ENCODE peak calls at places on chromosomes 12 and 14, in eight cellular contexts. One of them, this sample, is unnamed.
A peak's percentile ranks its signal among the peaks of the same experiment; 100 is the strongest.

GRCh38 chr12:120767071-120768024 is 41.7 kb downstream of the ACADS start:
- DNase-seq in IMR-90: no peak
- DNase-seq in AG04450: no peak
- DNase-seq in GM10248: peak; percentile 3
- DNase-seq in GM13977: peak; percentile 23
- DNase-seq in retinal pigment epithelial cell: no peak
- DNase-seq in MM.1S: no peak
- DNase-seq in A673: no peak
- DNase-seq in this sample: no peak

GRCh38 chr14:95314609-95315008 is 5.1 kb downstream of the CLMN start:
- DNase-seq in GM10248: peak; percentile 73
- DNase-seq in retinal pigment epithelial cell: peak; percentile 22
- DNase-seq in MM.1S: no peak
- DNase-seq in IMR-90: no peak
- DNase-seq in GM13977: peak; percentile 74
- DNase-seq in AG04450: no peak
- DNase-seq in A673: no peak
- DNase-seq in this sample: no peak

GRCh38 chr14:80996049-80996901 is 40.9 kb downstream of the TSHR start:
- DNase-seq in A673: peak; percentile 81
- DNase-seq in GM13977: peak; percentile 65
- DNase-seq in retinal pigment epithelial cell: no peak
- DNase-seq in GM10248: peak; percentile 38
- DNase-seq in AG04450: peak; percentile 64
- DNase-seq in MM.1S: peak; percentile 59
- DNase-seq in IMR-90: peak; percentile 84
- DNase-seq in this sample: no peak

GRCh38 chr14:22887990-22888378 is 5.0 kb downstream of the REM2 start:
- DNase-seq in GM13977: peak; percentile 69
- DNase-seq in retinal pigment epithelial cell: no peak
- DNase-seq in A673: no peak
- DNase-seq in GM10248: peak; percentile 72
- DNase-seq in IMR-90: no peak
- DNase-seq in AG04450: no peak
- DNase-seq in MM.1S: peak; percentile 28
- DNase-seq in this sample: peak; percentile 82

GRCh38 chr14:54640480-54640879 is 73.6 kb downstream of the SAMD4A start:
- DNase-seq in GM13977: no peak
- DNase-seq in GM10248: no peak
- DNase-seq in retinal pigment epithelial cell: no peak
- DNase-seq in A673: no peak
- DNase-seq in IMR-90: no peak
- DNase-seq in MM.1S: no peak
- DNase-seq in AG04450: no peak
- DNase-seq in this sample: no peak

GRCh38 chr12:110371408-110372055 is 32.0 kb downstream of the ANAPC7 start:
- DNase-seq in GM13977: peak; percentile 71
- DNase-seq in MM.1S: no peak
- DNase-seq in GM10248: peak; percentile 78
- DNase-seq in retinal pigment epithelial cell: no peak
- DNase-seq in AG04450: no peak
- DNase-seq in A673: peak; percentile 70
- DNase-seq in IMR-90: no peak
- DNase-seq in this sample: no peak

GRCh38 chr14:87148655-87149054 is 844.3 kb downstream of the GALC start:
- DNase-seq in MM.1S: no peak
- DNase-seq in AG04450: no peak
- DNase-seq in IMR-90: no peak
- DNase-seq in A673: peak; percentile 89
- DNase-seq in retinal pigment epithelial cell: peak; percentile 69
- DNase-seq in GM13977: no peak
- DNase-seq in GM10248: no peak
- DNase-seq in this sample: no peak

GRCh38 chr14:50924236-50924635 is 20.0 kb downstream of the PYGL start:
- DNase-seq in A673: no peak
- DNase-seq in retinal pigment epithelial cell: no peak
- DNase-seq in GM10248: no peak
- DNase-seq in IMR-90: no peak
- DNase-seq in AG04450: no peak
- DNase-seq in GM13977: no peak
- DNase-seq in MM.1S: no peak
- DNase-seq in this sample: no peak

GRCh38 chr12:39605501-39605900 is 14.1 kb downstream of the ABCD2 start:
- DNase-seq in GM10248: no peak
- DNase-seq in A673: no peak
- DNase-seq in GM13977: no peak
- DNase-seq in IMR-90: no peak
- DNase-seq in retinal pigment epithelial cell: no peak
- DNase-seq in MM.1S: no peak
- DNase-seq in AG04450: no peak
- DNase-seq in this sample: no peak

GRCh38 chr14:21244546-21244945 is 24.7 kb downstream of the HNRNPC start:
- DNase-seq in MM.1S: no peak
- DNase-seq in IMR-90: no peak
- DNase-seq in A673: no peak
- DNase-seq in retinal pigment epithelial cell: no peak
- DNase-seq in GM10248: no peak
- DNase-seq in GM13977: no peak
- DNase-seq in AG04450: no peak
- DNase-seq in this sample: no peak

GRCh38 chr12:127487031-127487430 is 779.9 kb upstream of the TMEM132C start:
- DNase-seq in GM10248: no peak
- DNase-seq in IMR-90: no peak
- DNase-seq in GM13977: no peak
- DNase-seq in AG04450: no peak
- DNase-seq in MM.1S: no peak
- DNase-seq in retinal pigment epithelial cell: no peak
- DNase-seq in A673: no peak
- DNase-seq in this sample: no peak

GRCh38 chr14:64671591-64671990 is 32.6 kb upstream of the PLEKHG3 start:
- DNase-seq in GM13977: peak; percentile 69
- DNase-seq in GM10248: peak; percentile 52
- DNase-seq in IMR-90: peak; percentile 77
- DNase-seq in A673: peak; percentile 80
- DNase-seq in AG04450: peak; percentile 39
- DNase-seq in MM.1S: peak; percentile 35
- DNase-seq in retinal pigment epithelial cell: peak; percentile 27
- DNase-seq in this sample: no peak

GRCh38 chr12:607541-608001 is 55.7 kb downstream of the NINJ2 start:
- DNase-seq in GM13977: no peak
- DNase-seq in retinal pigment epithelial cell: no peak
- DNase-seq in GM10248: no peak
- DNase-seq in MM.1S: no peak
- DNase-seq in AG04450: no peak
- DNase-seq in A673: no peak
- DNase-seq in IMR-90: no peak
- DNase-seq in this sample: no peak

DNA sequence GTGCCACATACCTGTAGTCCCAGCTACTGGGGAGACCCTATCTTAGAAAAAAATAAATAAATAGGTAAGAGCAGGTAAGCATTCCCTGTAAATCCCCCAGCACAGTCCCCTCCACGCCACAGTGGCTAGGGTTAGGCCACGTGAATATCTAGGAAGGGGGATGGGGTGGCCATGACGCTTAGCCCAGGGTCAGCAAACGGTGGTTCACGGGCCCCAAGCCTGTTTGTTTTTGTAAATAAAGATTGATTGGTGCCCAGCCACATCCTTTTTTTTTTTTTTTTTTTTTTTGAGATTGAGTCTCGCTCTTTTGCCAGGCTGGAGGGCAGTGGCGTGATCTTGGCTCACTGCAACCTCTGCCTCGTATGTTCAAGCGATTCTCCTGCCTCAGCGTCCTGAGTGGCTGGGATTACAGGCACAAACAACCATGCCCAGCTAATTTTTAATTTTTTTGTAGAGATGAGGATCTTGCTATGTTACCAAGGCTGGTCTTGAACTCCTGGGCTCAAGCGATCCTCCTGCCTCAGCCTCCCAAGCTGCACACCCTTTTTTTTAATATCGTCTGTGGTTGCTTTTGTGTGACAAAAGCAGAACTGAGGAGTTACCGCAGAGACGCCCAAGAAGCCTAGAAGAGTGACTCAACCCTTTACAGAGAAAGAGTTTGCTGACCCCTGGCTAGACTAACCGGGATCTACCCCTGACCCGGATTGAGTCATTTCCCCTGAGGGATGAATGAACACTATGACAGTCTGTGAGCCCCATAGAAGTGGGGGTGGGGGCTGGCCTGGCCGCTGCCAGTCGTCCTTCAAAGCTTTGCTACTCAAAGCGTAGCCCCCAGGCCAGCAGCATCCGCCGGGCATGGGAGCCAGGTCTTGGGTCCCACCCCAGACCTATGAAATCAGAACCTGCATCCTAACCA is 113.7 kb upstream of the NCOR2 start:
- DNase-seq in GM13977: peak; percentile 84
- DNase-seq in AG04450: no peak
- DNase-seq in GM10248: peak; percentile 66
- DNase-seq in A673: no peak
- DNase-seq in retinal pigment epithelial cell: no peak
- DNase-seq in IMR-90: peak; percentile 95
- DNase-seq in MM.1S: no peak
- DNase-seq in this sample: no peak
- TF ChIP-seq CTCF in GM13977: peak; percentile 35
- TF ChIP-seq CTCF in AG04450: peak; percentile 3
- TF ChIP-seq CTCF in GM10248: peak; percentile 15
- TF ChIP-seq CTCF in A673: no peak
- TF ChIP-seq CTCF in retinal pigment epithelial cell: peak; percentile 28
- TF ChIP-seq CTCF in IMR-90: peak; percentile 51
- TF ChIP-seq CTCF in MM.1S: no peak
- TF ChIP-seq CTCF in this sample: no peak

GRCh38 chr12:51521554-51522276 is 69.3 kb upstream of the SCN8A start:
- DNase-seq in A673: no peak
- DNase-seq in GM10248: no peak
- DNase-seq in AG04450: no peak
- DNase-seq in GM13977: no peak
- DNase-seq in retinal pigment epithelial cell: no peak
- DNase-seq in MM.1S: no peak
- DNase-seq in IMR-90: peak; percentile 29
- DNase-seq in this sample: no peak
- TF ChIP-seq CTCF in A673: peak; percentile 36
- TF ChIP-seq CTCF in GM10248: no peak
- TF ChIP-seq CTCF in AG04450: peak; percentile 16
- TF ChIP-seq CTCF in GM13977: no peak
- TF ChIP-seq CTCF in retinal pigment epithelial cell: peak; percentile 28
- TF ChIP-seq CTCF in MM.1S: peak; percentile 9
- TF ChIP-seq CTCF in IMR-90: peak; percentile 30
- TF ChIP-seq CTCF in this sample: no peak

GRCh38 chr12:84397279-84397678 is 515.3 kb downstream of the SLC6A15 start:
- DNase-seq in A673: peak; percentile 11
- DNase-seq in AG04450: no peak
- DNase-seq in MM.1S: peak; percentile 15
- DNase-seq in IMR-90: no peak
- DNase-seq in retinal pigment epithelial cell: no peak
- DNase-seq in GM10248: no peak
- DNase-seq in GM13977: no peak
- DNase-seq in this sample: no peak
- TF ChIP-seq CTCF in A673: peak; percentile 51
- TF ChIP-seq CTCF in AG04450: peak; percentile 37
- TF ChIP-seq CTCF in MM.1S: peak; percentile 16
- TF ChIP-seq CTCF in IMR-90: peak; percentile 38
- TF ChIP-seq CTCF in retinal pigment epithelial cell: peak; percentile 15
- TF ChIP-seq CTCF in GM10248: no peak
- TF ChIP-seq CTCF in GM13977: no peak
- TF ChIP-seq CTCF in this sample: no peak

DNA sequence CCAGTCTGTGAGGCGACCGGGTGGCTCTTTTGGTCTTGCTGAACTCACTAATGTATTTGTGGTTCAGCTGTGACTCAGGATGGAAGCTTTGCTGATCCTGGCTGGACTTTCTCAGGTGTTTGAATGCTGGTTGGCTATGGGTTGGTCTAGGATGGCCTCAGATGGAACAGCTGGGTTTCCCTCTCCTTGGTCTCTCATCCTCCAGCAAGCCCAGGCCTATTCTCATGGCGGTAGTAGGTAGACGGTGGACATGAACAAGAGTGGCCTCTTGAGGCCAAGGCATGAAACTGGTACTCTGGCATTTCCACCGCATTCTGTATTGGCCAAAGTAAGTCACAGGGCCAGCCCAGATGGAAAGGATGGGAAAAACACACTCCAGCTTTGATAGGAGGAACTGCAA is 11.8 kb upstream of the POLR3B start:
- DNase-seq in MM.1S: no peak
- DNase-seq in A673: peak; percentile 20
- DNase-seq in GM13977: no peak
- DNase-seq in IMR-90: peak; percentile 40
- DNase-seq in retinal pigment epithelial cell: no peak
- DNase-seq in AG04450: no peak
- DNase-seq in GM10248: no peak
- DNase-seq in this sample: no peak
- TF ChIP-seq CTCF in MM.1S: peak; percentile 20
- TF ChIP-seq CTCF in A673: peak; percentile 34
- TF ChIP-seq CTCF in GM13977: no peak
- TF ChIP-seq CTCF in IMR-90: peak; percentile 42
- TF ChIP-seq CTCF in retinal pigment epithelial cell: peak; percentile 57
- TF ChIP-seq CTCF in AG04450: peak; percentile 42
- TF ChIP-seq CTCF in GM10248: no peak
- TF ChIP-seq CTCF in this sample: no peak

GRCh38 chr12:71392521-71393145 is 47.0 kb upstream of the LGR5 start:
- DNase-seq in retinal pigment epithelial cell: peak; percentile 75
- DNase-seq in IMR-90: peak; percentile 70
- DNase-seq in GM13977: peak; percentile 66
- DNase-seq in AG04450: peak; percentile 37
- DNase-seq in A673: peak; percentile 87
- DNase-seq in GM10248: peak; percentile 65
- DNase-seq in MM.1S: peak; percentile 72
- DNase-seq in this sample: no peak
- TF ChIP-seq CTCF in retinal pigment epithelial cell: peak; percentile 85
- TF ChIP-seq CTCF in IMR-90: peak; percentile 67
- TF ChIP-seq CTCF in GM13977: peak; percentile 73
- TF ChIP-seq CTCF in AG04450: peak; percentile 88
- TF ChIP-seq CTCF in A673: peak; percentile 91
- TF ChIP-seq CTCF in GM10248: peak; percentile 63
- TF ChIP-seq CTCF in MM.1S: peak; percentile 82
- TF ChIP-seq CTCF in this sample: peak; percentile 96

GRCh38 chr12:124956571-124956970 is 32.4 kb downstream of the DHX37 start:
- DNase-seq in GM13977: no peak
- DNase-seq in MM.1S: no peak
- DNase-seq in AG04450: no peak
- DNase-seq in GM10248: no peak
- DNase-seq in A673: no peak
- DNase-seq in IMR-90: no peak
- DNase-seq in retinal pigment epithelial cell: no peak
- DNase-seq in this sample: no peak
- TF ChIP-seq CTCF in GM13977: no peak
- TF ChIP-seq CTCF in MM.1S: no peak
- TF ChIP-seq CTCF in AG04450: no peak
- TF ChIP-seq CTCF in GM10248: no peak
- TF ChIP-seq CTCF in A673: no peak
- TF ChIP-seq CTCF in IMR-90: no peak
- TF ChIP-seq CTCF in retinal pigment epithelial cell: no peak
- TF ChIP-seq CTCF in this sample: no peak

DNA sequence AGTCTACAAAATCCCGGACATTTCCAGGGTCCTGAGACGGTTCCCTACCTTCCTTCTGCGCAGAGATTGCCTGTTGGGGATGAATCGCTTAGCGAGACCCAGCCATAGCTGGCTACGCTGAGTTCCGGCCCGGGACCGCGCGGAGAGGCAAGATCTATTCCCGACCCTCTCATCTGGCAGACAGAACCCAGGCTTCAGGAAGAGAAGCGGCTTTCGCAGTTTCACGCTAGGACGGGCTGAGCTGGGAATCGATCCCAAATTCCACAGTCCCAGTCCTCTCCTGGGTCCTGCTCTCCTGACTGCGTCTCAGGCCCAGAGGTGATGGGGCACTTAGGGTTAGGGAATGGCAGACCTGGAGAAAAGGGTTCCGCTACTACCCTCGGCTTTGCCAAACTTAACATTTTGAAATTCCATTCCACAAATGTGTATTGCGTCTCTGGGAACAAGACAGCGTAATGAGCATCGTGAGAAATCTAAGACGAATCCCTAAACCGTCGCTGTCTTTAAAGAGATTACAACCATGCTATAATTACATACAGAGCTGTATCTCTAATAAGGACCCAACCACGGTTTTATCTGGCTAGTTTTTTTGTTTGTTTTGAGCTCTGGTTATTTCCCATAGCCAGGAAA is 2.8 kb downstream of the PTPN21 start:
- DNase-seq in AG04450: no peak
- DNase-seq in GM10248: no peak
- DNase-seq in GM13977: no peak
- DNase-seq in A673: peak; percentile 45
- DNase-seq in IMR-90: peak; percentile 19
- DNase-seq in retinal pigment epithelial cell: no peak
- DNase-seq in MM.1S: no peak
- DNase-seq in this sample: peak; percentile 42
- TF ChIP-seq CTCF in AG04450: no peak
- TF ChIP-seq CTCF in GM10248: no peak
- TF ChIP-seq CTCF in GM13977: no peak
- TF ChIP-seq CTCF in A673: no peak
- TF ChIP-seq CTCF in IMR-90: no peak
- TF ChIP-seq CTCF in retinal pigment epithelial cell: no peak
- TF ChIP-seq CTCF in MM.1S: no peak
- TF ChIP-seq CTCF in this sample: no peak

This sample was measured in glutamatergic neuron.